ENCODE peak calls at places on chromosome 19, in nine cellular contexts. Y is sciatic nerve; O is stimulated activated CD4-positive, alpha-beta T cell treated with anti-CD3 and anti-CD28 coated beads, Interleukin-15, amount 100 ng/mL, for 1 hour; V is ACHN; Q is hepatic stellate cell; T is lung microvascular endothelial cell; N is tibial nerve; J is substantia nigra; F is aorta. S is an unnamed sample.

GRCh38 chr19:15453091-15453498 is 3.3 kb upstream of the WIZ start:
- DNase-seq in Y (no peak), F (no peak), Q (peak; percentile 78), T (peak; percentile 37), J (no peak), N (no peak), O (no peak), V (peak; percentile 35), S (no peak)

GRCh38 chr19:6828306-6828697 is 55.8 kb downstream of the VAV1 start:
- DNase-seq in O (no peak), Y (peak; percentile 33), V (peak; percentile 27), Q (no peak), J (no peak), N (no peak), F (no peak), T (no peak), S (no peak)

GRCh38 chr19:10180459-10180858 is 14.3 kb downstream of the DNMT1 start:
- DNase-seq in T (no peak), Q (no peak), O (no peak), V (no peak), Y (no peak), N (no peak), J (no peak), F (no peak), S (no peak)

GRCh38 chr19:18660051-18660910 is 23.2 kb upstream of the CRTC1 start:
- DNase-seq in Q (peak; percentile 94), Y (peak; percentile 86), T (peak; percentile 28), O (no peak), F (peak; percentile 96), J (no peak), N (peak; percentile 49), V (peak; percentile 44), S (no peak)

GRCh38 chr19:35224681-35225604 is 3.6 kb downstream of the FAM187B start:
- DNase-seq in V (no peak), O (no peak), T (no peak), Q (no peak), N (no peak), Y (no peak), J (no peak), F (no peak), S (peak; percentile 21)

GRCh38 chr19:50252111-50252886 is 48.9 kb downstream of the MYH14 start:
- DNase-seq in J (peak; percentile 16), O (peak; percentile 27), V (peak; percentile 3), F (no peak), T (peak; percentile 9), Y (no peak), N (no peak), Q (no peak), S (no peak)

GRCh38 chr19:19444694-19445155 is 39.2 kb downstream of the GATAD2A start:
- DNase-seq in J (no peak), O (no peak), V (no peak), N (no peak), F (no peak), T (no peak), Q (peak; percentile 69), Y (no peak), S (no peak)

GRCh38 chr19:6223461-6224307 is 56.1 kb downstream of the MLLT1 start:
- DNase-seq in O (no peak), T (peak; percentile 33), V (no peak), N (no peak), F (peak; percentile 73), Y (no peak), J (peak; percentile 78), Q (no peak), S (no peak)

GRCh38 chr19:17210296-17210695 is 4.9 kb upstream of the USE1 start:
- DNase-seq in N (no peak), O (no peak), Y (no peak), F (no peak), Q (no peak), V (no peak), J (no peak), T (no peak), S (no peak)

GRCh38 chr19:41621654-41622053 is 5.2 kb downstream of the CEACAM4 start:
- DNase-seq in J (no peak), T (no peak), Q (no peak), V (no peak), N (no peak), O (no peak), Y (no peak), F (no peak), S (no peak)

S was measured in naive thymus-derived CD4-positive, alpha-beta T cell.